ENCODE peak calls at places on chromosomes 3 and 15, in ten cellular contexts. L is activated T-cell treated with anti-CD3 and anti-CD28 coated beads for 48 hours; N is substantia nigra; J is RPMI8226; V is iris pigment epithelial cell; G is naive thymus-derived CD4-positive, alpha-beta T cell; R is left ventricle myocardium inferior; Q is hypothalamus; S is Peyer's patch; H is activated T-helper 1 cell treated with anti-CD3 and anti-CD28 coated beads, Interleukin-12 subunit alpha, Interleukin-12 subunit beta, Interleukin-2, Interleukin-4 antibody, amounts not matched to agents 30 ng/mL and 10 ng/mL and 1 ng/mL, durations not matched to agents 14 hours and 24 hours and 36 hours. K is an unnamed sample.

GRCh38 chr3:63193647-63194046 is 84.5 kb upstream of the SYNPR start:
- DNase-seq in L (no peak), N (no peak), J (peak), V (peak), G (no peak), R (no peak), Q (no peak), S (no peak), H (no peak), K (no peak)

GRCh38 chr3:46480481-46481195 is 15.9 kb upstream of the LTF start:
- DNase-seq in L (no peak), N (peak), J (no peak), V (no peak), G (no peak), R (no peak), Q (peak), S (no peak), H (no peak), K (no peak)

GRCh38 chr15:68057089-68057488 is 3.0 kb downstream of the PIAS1 start:
- DNase-seq in L (no peak), N (no peak), J (no peak), V (peak), G (no peak), R (no peak), Q (no peak), S (no peak), H (no peak), K (no peak)

GRCh38 chr3:30688776-30689175 is 82.4 kb downstream of the TGFBR2 start:
- DNase-seq in L (no peak), N (no peak), J (no peak), V (peak), G (no peak), R (no peak), Q (no peak), S (no peak), H (no peak), K (no peak)

GRCh38 chr3:149646181-149646766 is 11.6 kb downstream of the WWTR1 start:
- DNase-seq in L (no peak), N (no peak), J (no peak), V (peak), G (no peak), R (no peak), Q (no peak), S (no peak), H (no peak), K (no peak)

GRCh38 chr3:187368251-187368733 is at the start of gene RTP4:
- DNase-seq in L (peak), N (peak), J (peak), V (peak), G (peak), R (no peak), Q (peak), S (peak), H (peak), K (peak)

GRCh38 chr15:88454867-88455810 is 12.0 kb downstream of the MRPL46 start:
- DNase-seq in L (no peak), N (no peak), J (peak), V (peak), G (peak), R (peak), Q (peak), S (peak), H (no peak), K (no peak)

GRCh38 chr3:71380096-71380495 is 203.4 kb downstream of the FOXP1 start:
- DNase-seq in L (no peak), N (no peak), J (no peak), V (no peak), G (no peak), R (no peak), Q (no peak), S (no peak), H (no peak), K (no peak)

GRCh38 chr15:76313731-76314130 is 2.5 kb upstream of the ETFA start:
- DNase-seq in L (no peak), N (no peak), J (no peak), V (no peak), G (no peak), R (no peak), Q (no peak), S (no peak), H (no peak), K (no peak)

GRCh38 chr15:56972426-56972825 is 54.0 kb downstream of the TCF12 start:
- DNase-seq in L (no peak), N (no peak), J (no peak), V (no peak), G (no peak), R (no peak), Q (no peak), S (no peak), H (no peak), K (no peak)

GRCh38 chr3:159711560-159712333 is 276.9 kb upstream of the IL12A start:
- DNase-seq in L (no peak), N (no peak), J (peak), V (peak), G (no peak), R (peak), Q (no peak), S (no peak), H (no peak), K (no peak)

GRCh38 chr3:134879991-134880390 is 84.9 kb downstream of the EPHB1 start:
- DNase-seq in L (no peak), N (no peak), J (no peak), V (no peak), G (no peak), R (no peak), Q (no peak), S (no peak), H (no peak), K (no peak)

GRCh38 chr15:35936284-35936683 is 390.3 kb upstream of the DPH6 start:
- DNase-seq in L (no peak), N (no peak), J (no peak), V (no peak), G (no peak), R (no peak), Q (no peak), S (no peak), H (no peak), K (no peak)

GRCh38 chr3:12135029-12135634 is 23.6 kb downstream of the TIMP4 start:
- DNase-seq in L (peak), N (peak), J (peak), V (peak), G (peak), R (peak), Q (peak), S (peak), H (peak), K (peak)

GRCh38 chr3:146750196-146750595 is 145.1 kb upstream of the PLSCR5 start:
- DNase-seq in L (no peak), N (no peak), J (peak), V (peak), G (no peak), R (no peak), Q (no peak), S (no peak), H (no peak), K (no peak)

GRCh38 chr3:24020036-24020691 is 75.1 kb downstream of the NR1D2 start:
- DNase-seq in L (no peak), N (no peak), J (no peak), V (no peak), G (no peak), R (no peak), Q (no peak), S (no peak), H (no peak), K (no peak)

GRCh38 chr15:99433757-99434211 is 132.0 kb upstream of the MEF2A start:
- DNase-seq in L (no peak), N (no peak), J (no peak), V (no peak), G (no peak), R (no peak), Q (no peak), S (peak), H (no peak), K (no peak)

GRCh38 chr15:96851613-96852012 is 521.1 kb downstream of the NR2F2 start:
- DNase-seq in L (no peak), N (no peak), J (no peak), V (peak), G (no peak), R (no peak), Q (no peak), S (no peak), H (no peak), K (no peak)

GRCh38 chr3:134353831-134354611 is 20.2 kb downstream of the AMOTL2 start:
- DNase-seq in L (no peak), N (no peak), J (peak), V (no peak), G (no peak), R (no peak), Q (no peak), S (no peak), H (no peak), K (no peak)

GRCh38 chr15:90819850-90820249 is 48.5 kb upstream of the FURIN start:
- DNase-seq in L (no peak), N (no peak), J (no peak), V (no peak), G (no peak), R (no peak), Q (no peak), S (no peak), H (no peak), K (no peak)

GRCh38 chr15:20348900-20349773 is 192.5 kb downstream of the GOLGA6L6 start:
- DNase-seq in L (no peak), N (no peak), J (peak), V (no peak), G (no peak), R (no peak), Q (no peak), S (peak), H (no peak), K (no peak)

GRCh38 chr15:24676431-24676830 is 856 bp downstream of the NPAP1 start:
- DNase-seq in L (no peak), N (no peak), J (peak), V (no peak), G (no peak), R (no peak), Q (no peak), S (no peak), H (no peak), K (no peak)

GRCh38 chr15:28917791-28918140 is 32.0 kb downstream of the APBA2 start:
- DNase-seq in L (no peak), N (no peak), J (no peak), V (no peak), G (no peak), R (no peak), Q (no peak), S (no peak), H (no peak), K (no peak)

GRCh38 chr3:125121246-125122010 is 65.6 kb upstream of the HEG1 start:
- DNase-seq in L (no peak), N (no peak), J (no peak), V (no peak), G (peak), R (no peak), Q (no peak), S (no peak), H (no peak), K (no peak)

GRCh38 chr15:40770147-40770721 is 454 bp downstream of the C15orf62 start:
- DNase-seq in L (no peak), N (no peak), J (no peak), V (no peak), G (no peak), R (no peak), Q (no peak), S (peak), H (no peak), K (peak)

GRCh38 chr15:29888651-29889050 is 66.4 kb upstream of the TJP1 start:
- DNase-seq in L (no peak), N (peak), J (no peak), V (peak), G (no peak), R (no peak), Q (peak), S (no peak), H (no peak), K (no peak)

GRCh38 chr3:901953-902778 is 190.7 kb upstream of the CNTN6 start:
- DNase-seq in L (no peak), N (no peak), J (peak), V (peak), G (no peak), R (no peak), Q (no peak), S (no peak), H (no peak), K (no peak)

GRCh38 chr3:7410782-7411181 is 549.9 kb downstream of the GRM7 start:
- DNase-seq in L (no peak), N (no peak), J (no peak), V (no peak), G (no peak), R (no peak), Q (no peak), S (no peak), H (no peak), K (no peak)

GRCh38 chr15:65550681-65551098 is 20.4 kb downstream of the HACD3 start:
- DNase-seq in L (no peak), N (no peak), J (no peak), V (peak), G (no peak), R (no peak), Q (no peak), S (no peak), H (no peak), K (no peak)

GRCh38 chr3:14514323-14514720 is 25.8 kb downstream of the GRIP2 start:
- DNase-seq in L (no peak), N (no peak), J (no peak), V (no peak), G (no peak), R (no peak), Q (no peak), S (peak), H (no peak), K (no peak)

GRCh38 chr15:85318732-85319076 is 61.7 kb upstream of the AKAP13 start:
- DNase-seq in L (no peak), N (no peak), J (no peak), V (no peak), G (no peak), R (no peak), Q (no peak), S (no peak), H (no peak), K (no peak)

GRCh38 chr3:52134761-52135160 is 19.5 kb downstream of the POC1A start:
- DNase-seq in L (no peak), N (no peak), J (no peak), V (no peak), G (no peak), R (no peak), Q (no peak), S (no peak), H (no peak), K (no peak)

GRCh38 chr15:48527517-48527916 is 118.0 kb downstream of the FBN1 start:
- DNase-seq in L (no peak), N (no peak), J (no peak), V (no peak), G (no peak), R (no peak), Q (no peak), S (no peak), H (no peak), K (no peak)

GRCh38 chr3:108088697-108089096 is 2.1 kb downstream of the CD47 start:
- DNase-seq in L (no peak), N (no peak), J (peak), V (no peak), G (no peak), R (no peak), Q (no peak), S (no peak), H (peak), K (peak)

GRCh38 chr3:26714485-26714884 is 91.9 kb downstream of the LRRC3B start:
- DNase-seq in L (no peak), N (no peak), J (no peak), V (no peak), G (no peak), R (no peak), Q (no peak), S (no peak), H (no peak), K (no peak)

GRCh38 chr15:36468746-36469145 is 110.7 kb upstream of the CDIN1 start:
- DNase-seq in L (no peak), N (no peak), J (no peak), V (peak), G (no peak), R (peak), Q (no peak), S (no peak), H (no peak), K (no peak)

GRCh38 chr3:183122257-183122932 is 23.1 kb upstream of the MCCC1 start:
- DNase-seq in L (no peak), N (no peak), J (peak), V (peak), G (peak), R (no peak), Q (no peak), S (no peak), H (no peak), K (no peak)

GRCh38 chr15:71779073-71779797 is 31.1 kb upstream of the NR2E3 start:
- DNase-seq in L (no peak), N (no peak), J (no peak), V (no peak), G (no peak), R (no peak), Q (no peak), S (no peak), H (no peak), K (no peak)

GRCh38 chr3:44400771-44401170 is 62.2 kb downstream of the TCAIM start:
- DNase-seq in L (no peak), N (no peak), J (no peak), V (no peak), G (no peak), R (no peak), Q (no peak), S (no peak), H (no peak), K (no peak)

K was measured in stimulated activated naive B cell treated with anti-CD40 and anti-IgM and Interleukin-4, amounts not matched to agents 10 μg/mL and 1 μg/mL and 100 μg/mL, for 72 hours.